ENCODE peak calls at places on chromosome 3, in five cellular contexts. One of them, this sample, is unnamed. For H3K4me1, the result is how much of the 10 kb centered on the place peaks cover.

GRCh38 chr3:166171695-166172094 is 334.5 kb upstream of the BCHE start:
- DNase-seq in breast epithelium: no peak
- DNase-seq in DND-41: no peak
- DNase-seq in GM23338: no peak
- DNase-seq in heart right ventricle: no peak
- DNase-seq in this sample: no peak

GRCh38 chr3:132187746-132188145 is 129.5 kb upstream of the ACP3 start:
- DNase-seq in breast epithelium: no peak
- DNase-seq in DND-41: no peak
- DNase-seq in GM23338: no peak
- DNase-seq in heart right ventricle: no peak
- DNase-seq in this sample: no peak

GRCh38 chr3:159672728-159673471 is 315.7 kb upstream of the IL12A start:
- DNase-seq in breast epithelium: no peak
- DNase-seq in DND-41: no peak
- DNase-seq in GM23338: peak
- DNase-seq in heart right ventricle: no peak
- DNase-seq in this sample: no peak

GRCh38 chr3:195388380-195388779 is 54.4 kb downstream of the ACAP2 start:
- DNase-seq in breast epithelium: no peak
- DNase-seq in DND-41: no peak
- DNase-seq in GM23338: no peak
- DNase-seq in heart right ventricle: no peak
- DNase-seq in this sample: no peak

GRCh38 chr3:143427626-143428025 is 308.1 kb downstream of the CHST2 start:
- DNase-seq in breast epithelium: no peak
- DNase-seq in DND-41: peak
- DNase-seq in GM23338: no peak
- DNase-seq in heart right ventricle: no peak
- DNase-seq in this sample: no peak

GRCh38 chr3:143171141-143171651 is 51.6 kb downstream of the CHST2 start:
- DNase-seq in breast epithelium: no peak
- DNase-seq in DND-41: peak
- DNase-seq in GM23338: no peak
- DNase-seq in heart right ventricle: no peak
- DNase-seq in this sample: no peak

GRCh38 chr3:62127116-62127515 is 246.2 kb downstream of the FEZF2 start:
- DNase-seq in breast epithelium: no peak
- DNase-seq in DND-41: no peak
- DNase-seq in GM23338: no peak
- DNase-seq in heart right ventricle: no peak
- DNase-seq in this sample: no peak

GRCh38 chr3:130934442-130935089 is 40.7 kb downstream of the ATP2C1 start:
- DNase-seq in breast epithelium: no peak
- DNase-seq in DND-41: no peak
- DNase-seq in GM23338: no peak
- DNase-seq in heart right ventricle: no peak
- DNase-seq in this sample: no peak

GRCh38 chr3:171290680-171291079 is 169.5 kb downstream of the TNIK start:
- DNase-seq in breast epithelium: no peak
- DNase-seq in DND-41: no peak
- DNase-seq in GM23338: no peak
- DNase-seq in heart right ventricle: no peak
- DNase-seq in this sample: no peak

GRCh38 chr3:7788881-7789280 is 712.7 kb upstream of the LMCD1 start:
- DNase-seq in breast epithelium: no peak
- DNase-seq in DND-41: no peak
- DNase-seq in GM23338: peak
- DNase-seq in heart right ventricle: no peak
- DNase-seq in this sample: no peak

GRCh38 chr3:183514048-183514447 is 41.5 kb downstream of the KLHL6 start:
- DNase-seq in breast epithelium: no peak
- DNase-seq in DND-41: no peak
- DNase-seq in GM23338: no peak
- DNase-seq in heart right ventricle: no peak
- DNase-seq in this sample: no peak

GRCh38 chr3:13282986-13283876 is 136.9 kb downstream of the NUP210 start:
- DNase-seq in breast epithelium: no peak
- DNase-seq in DND-41: peak
- DNase-seq in GM23338: peak
- DNase-seq in heart right ventricle: peak
- DNase-seq in this sample: no peak

GRCh38 chr3:12901631-12902045 is 60.3 kb upstream of the RPL32 start:
- DNase-seq in breast epithelium: no peak
- DNase-seq in DND-41: peak
- DNase-seq in GM23338: no peak
- DNase-seq in heart right ventricle: no peak
- DNase-seq in this sample: no peak

GRCh38 chr3:65024148-65024547 is 336.3 kb upstream of the ADAMTS9 start:
- DNase-seq in breast epithelium: no peak
- DNase-seq in DND-41: no peak
- DNase-seq in GM23338: peak
- DNase-seq in heart right ventricle: no peak
- DNase-seq in this sample: no peak

GRCh38 chr3:65028024-65028423 is 340.2 kb upstream of the ADAMTS9 start:
- DNase-seq in breast epithelium: no peak
- DNase-seq in DND-41: no peak
- DNase-seq in GM23338: peak
- DNase-seq in heart right ventricle: no peak
- DNase-seq in this sample: no peak

GRCh38 chr3:65027335-65027734 is 339.5 kb upstream of the ADAMTS9 start:
- DNase-seq in breast epithelium: no peak
- DNase-seq in DND-41: no peak
- DNase-seq in GM23338: peak
- DNase-seq in heart right ventricle: no peak
- DNase-seq in this sample: no peak

GRCh38 chr3:65029130-65029529 is 341.3 kb upstream of the ADAMTS9 start:
- DNase-seq in breast epithelium: no peak
- DNase-seq in DND-41: no peak
- DNase-seq in GM23338: no peak
- DNase-seq in heart right ventricle: no peak
- DNase-seq in this sample: no peak

DNA sequence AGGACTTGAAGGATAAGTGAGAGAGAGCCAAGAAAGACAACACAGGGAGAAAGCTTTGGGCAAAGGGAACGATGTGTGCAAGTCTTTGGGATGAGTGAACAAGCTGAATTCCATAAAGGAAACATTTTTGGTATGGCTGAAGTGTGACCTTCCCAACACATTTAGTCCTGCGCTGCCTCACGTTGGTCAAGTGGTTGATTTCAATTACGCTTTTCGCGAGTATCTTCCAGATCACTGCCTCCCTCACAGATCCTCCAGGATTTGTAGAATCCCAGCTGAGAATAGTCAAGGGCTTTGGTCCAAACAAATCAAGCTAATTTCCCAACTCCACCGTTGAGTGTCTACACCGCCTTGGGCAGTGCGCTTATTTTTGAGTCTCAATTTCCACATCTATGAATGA is 338.4 kb upstream of the ADAMTS9 start:
- DNase-seq in breast epithelium: no peak
- DNase-seq in DND-41: no peak
- DNase-seq in GM23338: peak
- DNase-seq in heart right ventricle: no peak
- DNase-seq in this sample: no peak
- TF ChIP-seq CTCF in breast epithelium: no peak
- TF ChIP-seq CTCF in DND-41: no peak
- TF ChIP-seq CTCF in GM23338: peak
- TF ChIP-seq CTCF in heart right ventricle: no peak
- TF ChIP-seq CTCF in this sample: no peak

GRCh38 chr3:161560006-161560637 is 63.5 kb downstream of the OTOL1 start:
- DNase-seq in breast epithelium: peak
- DNase-seq in DND-41: peak
- DNase-seq in GM23338: peak
- DNase-seq in heart right ventricle: no peak
- DNase-seq in this sample: no peak

GRCh38 chr3:161558256-161558655 is 61.6 kb downstream of the OTOL1 start:
- DNase-seq in breast epithelium: no peak
- DNase-seq in DND-41: peak
- DNase-seq in GM23338: no peak
- DNase-seq in heart right ventricle: no peak
- DNase-seq in this sample: no peak

GRCh38 chr3:161556533-161556932 is 59.9 kb downstream of the OTOL1 start:
- DNase-seq in breast epithelium: no peak
- DNase-seq in DND-41: no peak
- DNase-seq in GM23338: no peak
- DNase-seq in heart right ventricle: no peak
- DNase-seq in this sample: no peak

GRCh38 chr3:161557751-161558150 is 61.1 kb downstream of the OTOL1 start:
- DNase-seq in breast epithelium: no peak
- DNase-seq in DND-41: no peak
- DNase-seq in GM23338: no peak
- DNase-seq in heart right ventricle: no peak
- DNase-seq in this sample: no peak

DNA sequence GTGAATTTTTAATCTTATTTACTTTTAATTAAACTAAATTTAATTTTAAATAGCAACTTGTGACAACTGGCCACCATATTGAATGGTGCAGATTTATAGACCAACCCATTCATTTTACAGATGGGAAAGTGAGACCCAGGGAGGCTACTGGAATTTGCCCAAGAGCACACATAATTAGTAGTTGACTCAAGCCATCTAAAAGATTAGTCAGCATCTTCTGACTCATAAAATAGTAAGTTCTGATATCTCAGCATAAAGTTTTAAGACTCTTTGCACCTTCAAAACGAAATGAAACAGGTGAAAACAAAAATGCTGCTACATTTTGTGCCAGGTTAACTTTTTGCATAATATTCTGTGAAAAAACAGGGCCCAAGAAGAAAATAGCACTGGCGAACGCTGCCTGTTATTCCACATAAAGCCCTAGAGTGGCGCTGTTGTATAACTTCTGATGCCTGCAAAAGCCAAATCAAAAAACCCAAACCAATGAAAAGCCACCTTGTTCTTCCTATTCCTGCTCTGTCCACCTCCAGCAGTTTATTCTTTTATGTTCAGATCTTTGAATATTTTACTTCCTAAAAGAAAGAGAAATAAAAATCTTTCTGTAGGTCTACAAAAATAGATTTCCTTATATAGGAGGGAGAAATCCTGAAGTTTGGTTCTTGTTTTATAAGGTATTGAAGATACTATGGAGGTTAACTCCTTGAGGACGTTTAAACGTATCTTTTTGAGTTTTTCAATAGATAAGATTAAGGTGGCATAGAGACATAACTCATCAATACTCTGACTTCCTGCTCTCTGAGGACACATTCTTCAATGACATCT is 62.8 kb downstream of the OTOL1 start:
- DNase-seq in breast epithelium: no peak
- DNase-seq in DND-41: peak
- DNase-seq in GM23338: peak
- DNase-seq in heart right ventricle: no peak
- DNase-seq in this sample: no peak
- H3K4me3 ChIP-seq in breast epithelium: no peak
- H3K4me3 ChIP-seq in DND-41: no peak
- H3K4me3 ChIP-seq in GM23338: no peak
- H3K4me3 ChIP-seq in heart right ventricle: no peak
- H3K4me3 ChIP-seq in this sample: no peak

GRCh38 chr3:190014940-190015339 is 105.8 kb downstream of the P3H2 start:
- DNase-seq in breast epithelium: no peak
- DNase-seq in DND-41: no peak
- DNase-seq in GM23338: no peak
- DNase-seq in heart right ventricle: no peak
- DNase-seq in this sample: no peak

GRCh38 chr3:190016966-190017365 is 103.7 kb downstream of the P3H2 start:
- DNase-seq in breast epithelium: no peak
- DNase-seq in DND-41: no peak
- DNase-seq in GM23338: no peak
- DNase-seq in heart right ventricle: no peak
- DNase-seq in this sample: no peak

GRCh38 chr3:190012784-190013183 is 107.9 kb downstream of the P3H2 start:
- DNase-seq in breast epithelium: no peak
- DNase-seq in DND-41: no peak
- DNase-seq in GM23338: no peak
- DNase-seq in heart right ventricle: no peak
- DNase-seq in this sample: no peak

GRCh38 chr3:190012314-190012782 is 108.3 kb downstream of the P3H2 start:
- DNase-seq in breast epithelium: no peak
- DNase-seq in DND-41: no peak
- DNase-seq in GM23338: peak
- DNase-seq in heart right ventricle: no peak
- DNase-seq in this sample: no peak

GRCh38 chr3:190013943-190014924 is 106.5 kb downstream of the P3H2 start:
- DNase-seq in breast epithelium: no peak
- DNase-seq in DND-41: no peak
- DNase-seq in GM23338: peak
- DNase-seq in heart right ventricle: no peak
- DNase-seq in this sample: no peak
- H3K4me1 ChIP-seq in breast epithelium: under half
- H3K4me1 ChIP-seq in DND-41: under half
- H3K4me1 ChIP-seq in GM23338: under half
- H3K4me1 ChIP-seq in heart right ventricle: under half
- H3K4me1 ChIP-seq in this sample: under half

GRCh38 chr3:20041197-20041780 is 1.0 kb downstream of the KAT2B start:
- DNase-seq in breast epithelium: peak
- DNase-seq in DND-41: peak
- DNase-seq in GM23338: peak
- DNase-seq in heart right ventricle: peak
- DNase-seq in this sample: peak

GRCh38 chr3:20043825-20044224 is 3.6 kb downstream of the KAT2B start:
- DNase-seq in breast epithelium: no peak
- DNase-seq in DND-41: no peak
- DNase-seq in GM23338: no peak
- DNase-seq in heart right ventricle: no peak
- DNase-seq in this sample: no peak

GRCh38 chr3:20040476-20041196 is 390 bp downstream of the KAT2B start:
- DNase-seq in breast epithelium: peak
- DNase-seq in DND-41: peak
- DNase-seq in GM23338: peak
- DNase-seq in heart right ventricle: peak
- DNase-seq in this sample: peak

GRCh38 chr3:20042331-20042730 is 2.1 kb downstream of the KAT2B start:
- DNase-seq in breast epithelium: no peak
- DNase-seq in DND-41: no peak
- DNase-seq in GM23338: no peak
- DNase-seq in heart right ventricle: no peak
- DNase-seq in this sample: no peak

DNA sequence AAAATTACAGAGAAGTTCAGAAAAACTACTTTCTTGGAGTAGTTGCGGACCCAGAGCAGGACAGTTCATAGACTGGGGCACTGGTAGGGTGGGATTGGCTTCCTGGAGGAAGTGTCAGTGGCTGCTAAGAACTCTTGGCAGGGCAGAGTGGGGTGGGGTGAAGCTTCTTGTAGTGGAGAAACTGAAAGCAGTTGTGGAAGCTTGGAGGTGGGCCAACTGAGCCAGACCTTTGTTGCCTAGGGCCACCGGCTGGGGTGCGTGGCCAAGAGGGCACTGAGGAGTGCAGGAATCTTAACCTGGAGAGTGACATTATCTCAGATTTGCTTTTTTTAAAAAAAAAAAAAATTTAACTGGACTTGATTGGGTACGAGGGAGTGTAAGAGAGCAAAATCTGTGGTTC is 3.2 kb downstream of the KAT2B start:
- DNase-seq in breast epithelium: peak
- DNase-seq in DND-41: peak
- DNase-seq in GM23338: no peak
- DNase-seq in heart right ventricle: peak
- DNase-seq in this sample: peak
- TF ChIP-seq CTCF in breast epithelium: no peak
- TF ChIP-seq CTCF in DND-41: no peak
- TF ChIP-seq CTCF in GM23338: no peak
- TF ChIP-seq CTCF in heart right ventricle: no peak
- TF ChIP-seq CTCF in this sample: no peak

GRCh38 chr3:134406331-134407246 is 32.3 kb upstream of the AMOTL2 start:
- DNase-seq in breast epithelium: no peak
- DNase-seq in DND-41: no peak
- DNase-seq in GM23338: peak
- DNase-seq in heart right ventricle: peak
- DNase-seq in this sample: no peak
- H3K4me3 ChIP-seq in breast epithelium: peak
- H3K4me3 ChIP-seq in DND-41: no peak
- H3K4me3 ChIP-seq in GM23338: peak
- H3K4me3 ChIP-seq in heart right ventricle: peak
- H3K4me3 ChIP-seq in this sample: no peak

This sample was measured in CD8-positive, alpha-beta T cell.